ENCODE peak calls at places on chromosomes 3 and 15, in nine cellular contexts. One of them, this sample, is unnamed. For H3K9me3, the result is how much of the 10 kb centered on the place peaks cover.

GRCh38 chr3:50205719-50206276 is 727 bp downstream of the SLC38A3 start:
- DNase-seq in CD8-positive, alpha-beta T cell: no peak
- DNase-seq in left ventricle myocardium inferior: peak
- DNase-seq in pancreas: peak
- DNase-seq in gastrocnemius medialis: peak
- DNase-seq in GM12878: no peak
- DNase-seq in GM23248: no peak
- DNase-seq in transverse colon: peak
- DNase-seq in lung: no peak
- DNase-seq in this sample: no peak

GRCh38 chr3:183513046-183513706 is 42.3 kb downstream of the KLHL6 start:
- DNase-seq in lung: no peak
- DNase-seq in CD8-positive, alpha-beta T cell: peak
- DNase-seq in GM12878: no peak
- DNase-seq in GM23248: no peak
- DNase-seq in transverse colon: peak
- DNase-seq in gastrocnemius medialis: no peak
- DNase-seq in left ventricle myocardium inferior: no peak
- DNase-seq in pancreas: no peak
- DNase-seq in this sample: peak

GRCh38 chr3:189394599-189395121 is 222.9 kb downstream of the TPRG1 start:
- DNase-seq in lung: no peak
- DNase-seq in GM12878: peak
- DNase-seq in gastrocnemius medialis: no peak
- DNase-seq in CD8-positive, alpha-beta T cell: no peak
- DNase-seq in pancreas: no peak
- DNase-seq in transverse colon: no peak
- DNase-seq in left ventricle myocardium inferior: no peak
- DNase-seq in GM23248: no peak
- DNase-seq in this sample: no peak

GRCh38 chr3:42276419-42277132 is 10.6 kb upstream of the CCK start:
- DNase-seq in GM12878: peak
- DNase-seq in gastrocnemius medialis: no peak
- DNase-seq in lung: no peak
- DNase-seq in GM23248: no peak
- DNase-seq in transverse colon: no peak
- DNase-seq in left ventricle myocardium inferior: no peak
- DNase-seq in CD8-positive, alpha-beta T cell: no peak
- DNase-seq in pancreas: no peak
- DNase-seq in this sample: no peak

GRCh38 chr3:73740041-73740440 is 115.3 kb upstream of the PDZRN3 start:
- DNase-seq in GM12878: no peak
- DNase-seq in left ventricle myocardium inferior: no peak
- DNase-seq in lung: no peak
- DNase-seq in CD8-positive, alpha-beta T cell: no peak
- DNase-seq in GM23248: peak
- DNase-seq in gastrocnemius medialis: no peak
- DNase-seq in pancreas: no peak
- DNase-seq in transverse colon: no peak
- DNase-seq in this sample: no peak

GRCh38 chr3:104316118-104316517 is 1050.6 kb upstream of the ALCAM start:
- DNase-seq in GM23248: peak
- DNase-seq in left ventricle myocardium inferior: no peak
- DNase-seq in pancreas: no peak
- DNase-seq in lung: no peak
- DNase-seq in CD8-positive, alpha-beta T cell: no peak
- DNase-seq in GM12878: no peak
- DNase-seq in transverse colon: no peak
- DNase-seq in gastrocnemius medialis: no peak
- DNase-seq in this sample: no peak

GRCh38 chr15:81548350-81549116 is 174.5 kb upstream of the TMC3 start:
- DNase-seq in gastrocnemius medialis: no peak
- DNase-seq in CD8-positive, alpha-beta T cell: no peak
- DNase-seq in lung: no peak
- DNase-seq in GM23248: peak
- DNase-seq in transverse colon: no peak
- DNase-seq in pancreas: no peak
- DNase-seq in left ventricle myocardium inferior: no peak
- DNase-seq in GM12878: no peak
- DNase-seq in this sample: no peak

GRCh38 chr3:149245738-149246451 is 24.3 kb upstream of the CP start:
- DNase-seq in gastrocnemius medialis: no peak
- DNase-seq in GM12878: peak
- DNase-seq in left ventricle myocardium inferior: no peak
- DNase-seq in pancreas: no peak
- DNase-seq in transverse colon: no peak
- DNase-seq in lung: no peak
- DNase-seq in GM23248: peak
- DNase-seq in CD8-positive, alpha-beta T cell: no peak
- DNase-seq in this sample: no peak

GRCh38 chr15:79406191-79406590 is 25.9 kb upstream of the MINAR1 start:
- DNase-seq in gastrocnemius medialis: no peak
- DNase-seq in transverse colon: no peak
- DNase-seq in GM12878: no peak
- DNase-seq in lung: no peak
- DNase-seq in left ventricle myocardium inferior: no peak
- DNase-seq in GM23248: no peak
- DNase-seq in pancreas: no peak
- DNase-seq in CD8-positive, alpha-beta T cell: no peak
- DNase-seq in this sample: no peak

GRCh38 chr15:37979597-37979996 is 45.2 kb downstream of the TMCO5A start:
- DNase-seq in left ventricle myocardium inferior: no peak
- DNase-seq in pancreas: no peak
- DNase-seq in lung: no peak
- DNase-seq in GM23248: no peak
- DNase-seq in transverse colon: no peak
- DNase-seq in GM12878: no peak
- DNase-seq in gastrocnemius medialis: no peak
- DNase-seq in CD8-positive, alpha-beta T cell: no peak
- DNase-seq in this sample: no peak

GRCh38 chr3:154023148-154023547 is 98.0 kb upstream of the ARHGEF26 start:
- DNase-seq in pancreas: no peak
- DNase-seq in GM23248: peak
- DNase-seq in GM12878: no peak
- DNase-seq in left ventricle myocardium inferior: no peak
- DNase-seq in lung: no peak
- DNase-seq in gastrocnemius medialis: no peak
- DNase-seq in transverse colon: no peak
- DNase-seq in CD8-positive, alpha-beta T cell: no peak
- DNase-seq in this sample: no peak

GRCh38 chr15:59764775-59765174 is 75.7 kb upstream of the BNIP2 start:
- DNase-seq in gastrocnemius medialis: no peak
- DNase-seq in transverse colon: no peak
- DNase-seq in CD8-positive, alpha-beta T cell: no peak
- DNase-seq in pancreas: no peak
- DNase-seq in GM12878: no peak
- DNase-seq in GM23248: no peak
- DNase-seq in lung: no peak
- DNase-seq in left ventricle myocardium inferior: no peak
- DNase-seq in this sample: no peak

GRCh38 chr3:126850370-126851085 is 132.4 kb upstream of the PLXNA1 start:
- DNase-seq in lung: peak
- DNase-seq in transverse colon: no peak
- DNase-seq in left ventricle myocardium inferior: peak
- DNase-seq in GM23248: peak
- DNase-seq in pancreas: no peak
- DNase-seq in GM12878: no peak
- DNase-seq in gastrocnemius medialis: no peak
- DNase-seq in CD8-positive, alpha-beta T cell: no peak
- DNase-seq in this sample: no peak

GRCh38 chr3:499362-499761 is 302.8 kb downstream of the CHL1 start:
- DNase-seq in CD8-positive, alpha-beta T cell: no peak
- DNase-seq in GM12878: no peak
- DNase-seq in transverse colon: no peak
- DNase-seq in gastrocnemius medialis: no peak
- DNase-seq in GM23248: no peak
- DNase-seq in pancreas: no peak
- DNase-seq in left ventricle myocardium inferior: no peak
- DNase-seq in lung: no peak
- DNase-seq in this sample: no peak

GRCh38 chr3:502486-502885 is 305.9 kb downstream of the CHL1 start:
- DNase-seq in pancreas: no peak
- DNase-seq in left ventricle myocardium inferior: no peak
- DNase-seq in lung: no peak
- DNase-seq in transverse colon: no peak
- DNase-seq in GM23248: no peak
- DNase-seq in gastrocnemius medialis: no peak
- DNase-seq in CD8-positive, alpha-beta T cell: no peak
- DNase-seq in GM12878: no peak
- DNase-seq in this sample: no peak
- H3K9me3 ChIP-seq in pancreas: under half
- H3K9me3 ChIP-seq in left ventricle myocardium inferior: under half
- H3K9me3 ChIP-seq in lung: under half
- H3K9me3 ChIP-seq in transverse colon: under half
- H3K9me3 ChIP-seq in GM23248: under half
- H3K9me3 ChIP-seq in gastrocnemius medialis: under half
- H3K9me3 ChIP-seq in CD8-positive, alpha-beta T cell: under half
- H3K9me3 ChIP-seq in GM12878: under half
- H3K9me3 ChIP-seq in this sample: under half

GRCh38 chr15:22257047-22257667 is 176.8 kb downstream of the OR4M2 start:
- DNase-seq in CD8-positive, alpha-beta T cell: no peak
- DNase-seq in GM12878: no peak
- DNase-seq in GM23248: no peak
- DNase-seq in pancreas: no peak
- DNase-seq in transverse colon: no peak
- DNase-seq in lung: no peak
- DNase-seq in left ventricle myocardium inferior: no peak
- DNase-seq in gastrocnemius medialis: no peak
- DNase-seq in this sample: no peak
- H3K9me3 ChIP-seq in CD8-positive, alpha-beta T cell: under half
- H3K9me3 ChIP-seq in GM12878: under half
- H3K9me3 ChIP-seq in GM23248: under half
- H3K9me3 ChIP-seq in pancreas: under half
- H3K9me3 ChIP-seq in transverse colon: under half
- H3K9me3 ChIP-seq in lung: under half
- H3K9me3 ChIP-seq in left ventricle myocardium inferior: under half
- H3K9me3 ChIP-seq in gastrocnemius medialis: under half
- H3K9me3 ChIP-seq in this sample: under half

GRCh38 chr15:25055356-25056068 is 100.7 kb downstream of the SNRPN start:
- DNase-seq in GM12878: no peak
- DNase-seq in gastrocnemius medialis: no peak
- DNase-seq in lung: peak
- DNase-seq in transverse colon: no peak
- DNase-seq in GM23248: no peak
- DNase-seq in left ventricle myocardium inferior: no peak
- DNase-seq in pancreas: no peak
- DNase-seq in CD8-positive, alpha-beta T cell: no peak
- DNase-seq in this sample: no peak

GRCh38 chr15:25058080-25058785 is 103.4 kb downstream of the SNRPN start:
- DNase-seq in lung: no peak
- DNase-seq in CD8-positive, alpha-beta T cell: no peak
- DNase-seq in transverse colon: no peak
- DNase-seq in GM12878: no peak
- DNase-seq in gastrocnemius medialis: peak
- DNase-seq in GM23248: no peak
- DNase-seq in pancreas: no peak
- DNase-seq in left ventricle myocardium inferior: no peak
- DNase-seq in this sample: no peak

GRCh38 chr15:25057574-25057973 is 102.8 kb downstream of the SNRPN start:
- DNase-seq in gastrocnemius medialis: peak
- DNase-seq in GM12878: no peak
- DNase-seq in lung: no peak
- DNase-seq in transverse colon: no peak
- DNase-seq in CD8-positive, alpha-beta T cell: no peak
- DNase-seq in pancreas: no peak
- DNase-seq in GM23248: no peak
- DNase-seq in left ventricle myocardium inferior: no peak
- DNase-seq in this sample: no peak

GRCh38 chr15:25054943-25055342 is 100.2 kb downstream of the SNRPN start:
- DNase-seq in gastrocnemius medialis: no peak
- DNase-seq in pancreas: no peak
- DNase-seq in lung: no peak
- DNase-seq in GM12878: no peak
- DNase-seq in left ventricle myocardium inferior: no peak
- DNase-seq in CD8-positive, alpha-beta T cell: no peak
- DNase-seq in GM23248: no peak
- DNase-seq in transverse colon: no peak
- DNase-seq in this sample: no peak

DNA sequence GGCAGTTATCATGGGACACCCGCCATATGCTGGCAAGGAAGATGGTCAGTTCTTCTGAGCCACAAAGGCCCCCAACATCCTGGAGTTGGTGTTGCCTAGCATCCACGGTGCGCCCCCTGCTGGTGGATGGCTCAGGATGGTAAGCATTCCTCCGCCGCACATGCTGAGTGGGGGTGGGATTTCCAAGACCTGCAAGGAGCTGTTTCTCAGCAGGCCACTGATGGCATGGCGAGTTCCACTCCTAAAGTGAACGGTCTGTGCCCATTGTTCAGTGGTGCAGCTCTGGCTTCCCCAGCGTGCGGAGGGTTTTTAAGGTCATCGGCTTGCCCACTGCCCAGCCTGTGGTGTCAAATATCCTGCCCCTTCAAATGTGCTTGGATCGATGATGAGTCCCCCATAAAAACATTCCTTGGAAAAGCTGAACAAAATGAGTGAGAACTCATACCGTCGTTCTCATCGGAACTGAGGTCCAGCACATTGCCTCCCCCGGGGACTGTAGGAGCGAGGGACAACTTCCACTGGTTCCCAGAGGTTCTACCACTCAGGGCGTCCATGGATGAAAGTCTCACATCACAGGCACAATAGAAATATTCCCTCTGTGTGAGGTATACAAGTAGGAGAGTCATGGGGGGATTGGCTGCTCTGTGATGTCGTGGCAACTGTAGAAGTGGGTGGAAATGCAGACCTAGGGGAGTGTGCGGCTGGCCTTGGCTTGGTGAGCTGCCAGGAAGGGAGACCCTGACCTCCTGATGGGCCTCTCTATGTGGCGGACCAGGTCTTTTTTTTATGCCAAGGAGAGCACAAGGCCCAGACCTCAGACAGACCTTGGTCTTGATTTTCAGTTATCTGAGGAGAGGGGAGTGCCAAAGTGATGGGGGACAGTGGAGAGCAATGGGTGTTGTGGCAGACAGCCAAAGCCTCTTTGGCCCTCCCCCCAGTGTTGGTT is 102.0 kb downstream of the SNRPN start:
- DNase-seq in GM12878: no peak
- DNase-seq in transverse colon: no peak
- DNase-seq in GM23248: no peak
- DNase-seq in pancreas: no peak
- DNase-seq in lung: no peak
- DNase-seq in left ventricle myocardium inferior: no peak
- DNase-seq in gastrocnemius medialis: no peak
- DNase-seq in CD8-positive, alpha-beta T cell: no peak
- DNase-seq in this sample: no peak
- H3K9me3 ChIP-seq in GM12878: half or more
- H3K9me3 ChIP-seq in transverse colon: half or more
- H3K9me3 ChIP-seq in GM23248: under half
- H3K9me3 ChIP-seq in pancreas: under half
- H3K9me3 ChIP-seq in lung: under half
- H3K9me3 ChIP-seq in left ventricle myocardium inferior: half or more
- H3K9me3 ChIP-seq in gastrocnemius medialis: half or more
- H3K9me3 ChIP-seq in CD8-positive, alpha-beta T cell: half or more
- H3K9me3 ChIP-seq in this sample: half or more

GRCh38 chr15:27706300-27706699 is 392.8 kb downstream of the OCA2 start:
- DNase-seq in GM12878: no peak
- DNase-seq in left ventricle myocardium inferior: no peak
- DNase-seq in pancreas: no peak
- DNase-seq in gastrocnemius medialis: no peak
- DNase-seq in GM23248: no peak
- DNase-seq in CD8-positive, alpha-beta T cell: no peak
- DNase-seq in transverse colon: no peak
- DNase-seq in lung: no peak
- DNase-seq in this sample: no peak
- H3K9me3 ChIP-seq in GM12878: under half
- H3K9me3 ChIP-seq in left ventricle myocardium inferior: under half
- H3K9me3 ChIP-seq in pancreas: under half
- H3K9me3 ChIP-seq in gastrocnemius medialis: under half
- H3K9me3 ChIP-seq in GM23248: under half
- H3K9me3 ChIP-seq in CD8-positive, alpha-beta T cell: under half
- H3K9me3 ChIP-seq in transverse colon: under half
- H3K9me3 ChIP-seq in lung: under half
- H3K9me3 ChIP-seq in this sample: under half

This sample was measured in T-helper 17 cell.